ENCODE peak calls at places on chromosome 20, in eight cellular contexts. M, Z, V, R, B, F, A and X are unnamed samples.

GRCh38 chr20:49100934-49101333 is 54.8 kb downstream of the CSE1L start:
- DNase-seq in B (no peak), M (no peak), Z (no peak), V (no peak), F (no peak), A (peak; percentile 24), R (no peak), X (no peak)

GRCh38 chr20:38855356-38855755 is 49.9 kb downstream of the PPP1R16B start:
- DNase-seq in Z (no peak), B (no peak), A (no peak), F (no peak), M (no peak), R (no peak), V (no peak), X (no peak)

GRCh38 chr20:33277471-33278441 is 5.3 kb upstream of the BPIFB1 start:
- DNase-seq in F (no peak), R (no peak), A (no peak), V (no peak), B (no peak), M (peak; percentile 53), Z (no peak), X (no peak)

GRCh38 chr20:17614812-17615644 is 45.2 kb downstream of the DSTN start:
- DNase-seq in F (no peak), Z (peak; percentile 5), B (peak; percentile 76), R (no peak), V (peak; percentile 41), M (no peak), A (no peak), X (no peak)

GRCh38 chr20:51404297-51405060 is 138.0 kb downstream of the NFATC2 start:
- DNase-seq in B (peak; percentile 95), F (no peak), V (no peak), M (no peak), R (no peak), Z (peak; percentile 72), A (no peak), X (peak; percentile 29)

GRCh38 chr20:51533291-51534172 is 9.0 kb downstream of the NFATC2 start:
- DNase-seq in A (no peak), F (no peak), R (no peak), Z (no peak), B (peak; percentile 73), V (no peak), M (peak; percentile 11), X (no peak)

GRCh38 chr20:36116813-36117441 is 37.6 kb upstream of the EPB41L1 start:
- DNase-seq in V (no peak), A (no peak), M (no peak), F (no peak), R (no peak), Z (no peak), B (no peak), X (no peak)

GRCh38 chr20:57596998-57597939 is 23.0 kb downstream of the ZBP1 start:
- DNase-seq in M (peak; percentile 43), F (peak; percentile 62), R (peak; percentile 61), Z (peak; percentile 93), A (peak; percentile 81), V (peak; percentile 74), B (peak; percentile 94), X (peak; percentile 19)

GRCh38 chr20:33796907-33797544 is 14.1 kb upstream of the CHMP4B start:
- DNase-seq in M (peak; percentile 55), A (no peak), Z (no peak), B (no peak), V (no peak), R (no peak), F (no peak), X (no peak)

GRCh38 chr20:57400262-57400701 is 9.1 kb downstream of the RBM38 start:
- DNase-seq in B (peak; percentile 85), M (no peak), R (no peak), V (peak; percentile 29), F (no peak), Z (no peak), A (no peak), X (no peak)

GRCh38 chr20:661474-662288 is 8.7 kb upstream of the SRXN1 start:
- DNase-seq in Z (no peak), M (no peak), B (peak; percentile 77), R (no peak), F (no peak), A (peak; percentile 30), V (no peak), X (no peak)

GRCh38 chr20:3222635-3223600 is 13.6 kb downstream of the ITPA start:
- DNase-seq in V (peak; percentile 78), M (peak; percentile 99), F (no peak), B (peak; percentile 88), A (no peak), Z (peak; percentile 76), R (no peak), X (no peak)

GRCh38 chr20:32534661-32535240 is 50.4 kb downstream of the NOL4L start:
- DNase-seq in A (no peak), Z (no peak), R (no peak), V (no peak), B (no peak), M (no peak), F (no peak), X (no peak)

GRCh38 chr20:32920530-32921298 is 62.0 kb downstream of the EFCAB8 start:
- DNase-seq in Z (no peak), A (no peak), R (no peak), M (no peak), V (no peak), B (no peak), F (no peak), X (no peak)

GRCh38 chr20:55365745-55366144 is 639.6 kb downstream of the CBLN4 start:
- DNase-seq in B (no peak), M (no peak), Z (no peak), A (no peak), F (no peak), V (no peak), R (no peak), X (no peak)

GRCh38 chr20:38534756-38535155 is 46.2 kb upstream of the ADIG start:
- DNase-seq in A (no peak), V (no peak), F (no peak), Z (no peak), M (no peak), B (no peak), R (no peak), X (no peak)

GRCh38 chr20:33669224-33669623 is 2.5 kb downstream of the ACTL10 start:
- DNase-seq in A (no peak), M (no peak), Z (no peak), R (no peak), V (no peak), F (no peak), B (no peak), X (no peak)

GRCh38 chr20:25087186-25087929 is 5.4 kb upstream of the VSX1 start:
- DNase-seq in A (no peak), F (no peak), Z (no peak), M (no peak), V (no peak), R (no peak), B (no peak), X (no peak)

DNA sequence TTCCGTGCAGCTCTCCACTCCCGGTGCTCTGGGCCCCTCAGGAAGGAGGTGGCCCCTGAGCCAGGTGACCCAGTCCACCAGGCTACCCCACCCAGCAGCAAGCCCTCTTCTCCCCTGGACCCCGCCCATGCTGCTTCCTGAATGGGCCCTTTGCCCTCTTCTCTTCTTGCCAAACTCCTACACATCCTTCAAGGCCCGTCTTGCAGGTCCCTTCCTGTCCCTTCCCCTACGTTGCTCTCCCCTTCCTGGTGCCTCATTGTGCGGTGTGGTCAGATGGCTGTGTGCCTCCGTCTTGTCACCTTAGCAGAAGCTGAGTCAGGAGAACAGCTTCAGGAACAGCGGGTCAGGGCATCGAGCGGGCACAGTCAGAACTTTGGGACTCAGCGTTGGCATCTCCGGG is 3.4 kb upstream of the GATA5 start:
- DNase-seq in V (no peak), R (no peak), B (no peak), Z (no peak), F (no peak), M (no peak), A (peak; percentile 54), X (no peak)
- TF ChIP-seq POLR2A in V (no peak), R (no peak), B (no peak), Z (no peak), F (no peak), M (no peak), A (no peak), X (no peak)

GRCh38 chr20:37344506-37345338 is 1.2 kb upstream of the SRC start:
- DNase-seq in M (peak; percentile 77), Z (no peak), F (no peak), R (no peak), B (peak; percentile 55), V (no peak), A (no peak), X (no peak)
- TF ChIP-seq POLR2A in M (peak; percentile 97), Z (no peak), F (no peak), R (no peak), B (no peak), V (no peak), A (no peak), X (no peak)

GRCh38 chr20:44215125-44215524 is 4.6 kb upstream of the OSER1 start:
- DNase-seq in V (peak; percentile 62), Z (peak; percentile 20), M (peak; percentile 78), B (peak; percentile 87), R (peak; percentile 64), F (peak; percentile 72), A (peak; percentile 83), X (no peak)
- TF ChIP-seq POLR2A in V (no peak), Z (no peak), M (no peak), B (no peak), R (no peak), F (no peak), A (no peak), X (no peak)

GRCh38 chr20:63031251-63032014 is 24.7 kb upstream of the BHLHE23 start:
- DNase-seq in V (no peak), Z (no peak), F (no peak), R (no peak), A (no peak), B (peak; percentile 56), M (no peak), X (no peak)
- TF ChIP-seq POLR2A in V (no peak), Z (no peak), F (no peak), R (no peak), A (no peak), B (no peak), M (no peak), X (no peak)

GRCh38 chr20:58993332-58994248 is 12.5 kb downstream of the NELFCD start:
- DNase-seq in R (no peak), V (no peak), Z (no peak), B (peak; percentile 64), M (no peak), A (no peak), F (peak; percentile 13), X (no peak)
- TF ChIP-seq POLR2A in R (no peak), V (no peak), Z (peak; percentile 54), B (no peak), M (no peak), A (no peak), F (no peak), X (no peak)

GRCh38 chr20:62365814-62366369 is 1.2 kb downstream of the LAMA5 start:
- DNase-seq in V (peak; percentile 39), Z (no peak), F (no peak), R (no peak), B (no peak), A (no peak), M (no peak), X (no peak)
- TF ChIP-seq POLR2A in V (no peak), Z (no peak), F (no peak), R (no peak), B (no peak), A (no peak), M (no peak), X (no peak)